ENCODE peak calls at places on chromosomes 6 and 20, in seven cellular contexts. K, Z, I, X, B, U and D are unnamed samples.

GRCh38 chr6:5967594-5967993 is 39.1 kb downstream of the NRN1 start:
- DNase-seq in X (no peak), K (no peak), U (no peak), B (no peak), Z (no peak), I (no peak), D (no peak)

GRCh38 chr6:81791756-81792155 is 39.3 kb upstream of the TENT5A start:
- DNase-seq in B (peak), I (no peak), Z (no peak), K (no peak), X (no peak), U (no peak), D (no peak)

GRCh38 chr6:79188885-79189505 is 45.5 kb downstream of the HMGN3 start:
- DNase-seq in X (no peak), U (peak), I (no peak), Z (peak), K (no peak), B (peak), D (no peak)

GRCh38 chr6:135191508-135192255 is 10.6 kb downstream of the MYB start:
- DNase-seq in I (no peak), U (no peak), X (no peak), Z (no peak), B (no peak), K (no peak), D (no peak)

GRCh38 chr6:105545947-105546710 is 143.2 kb upstream of the PREP start:
- DNase-seq in B (no peak), I (no peak), K (no peak), Z (peak), U (peak), X (no peak), D (no peak)

GRCh38 chr6:4962905-4963304 is 40.9 kb downstream of the RPP40 start:
- DNase-seq in B (no peak), Z (no peak), U (no peak), X (no peak), K (no peak), I (no peak), D (no peak)

GRCh38 chr20:23078994-23079364 is 7.1 kb downstream of the CD93 start:
- DNase-seq in X (no peak), K (peak), U (no peak), B (no peak), Z (no peak), I (no peak), D (no peak)

GRCh38 chr6:110999634-111000270 is 17.9 kb downstream of the RPF2 start:
- DNase-seq in U (peak), Z (peak), I (no peak), B (peak), X (no peak), K (peak), D (peak)

GRCh38 chr6:19356692-19357091 is 480.5 kb upstream of the ID4 start:
- DNase-seq in Z (no peak), K (no peak), X (no peak), U (peak), I (no peak), B (no peak), D (no peak)

GRCh38 chr6:26743157-26743821 is 83.7 kb upstream of the ZNF322 start:
- DNase-seq in I (no peak), X (peak), Z (peak), B (peak), U (peak), K (no peak), D (peak)

GRCh38 chr6:47792216-47792733 is 10.4 kb downstream of the OPN5 start:
- DNase-seq in U (no peak), B (no peak), K (no peak), X (no peak), Z (no peak), I (no peak), D (no peak)

GRCh38 chr6:137724495-137725211 is 142.4 kb upstream of the TNFAIP3 start:
- DNase-seq in X (peak), Z (no peak), U (no peak), K (no peak), B (no peak), I (no peak), D (no peak)

GRCh38 chr6:218153-219018 is 73.9 kb upstream of the DUSP22 start:
- DNase-seq in K (no peak), Z (no peak), I (no peak), B (no peak), U (no peak), X (no peak), D (no peak)

GRCh38 chr6:128518531-128519131 is 1.8 kb downstream of the PTPRK start:
- DNase-seq in Z (no peak), U (no peak), B (peak), K (no peak), X (no peak), I (no peak), D (no peak)

GRCh38 chr6:89310929-89311328 is 4.2 kb downstream of the GABRR2 start:
- DNase-seq in Z (no peak), B (no peak), U (peak), X (no peak), K (no peak), I (no peak), D (peak)

GRCh38 chr6:160055813-160056212 is 65.8 kb upstream of the SLC22A1 start:
- DNase-seq in U (no peak), B (no peak), X (no peak), K (no peak), Z (no peak), I (no peak), D (no peak)

GRCh38 chr6:143018955-143019354 is 41.7 kb upstream of the AIG1 start:
- DNase-seq in K (no peak), X (no peak), U (peak), B (no peak), Z (peak), I (no peak), D (no peak)

GRCh38 chr20:10659651-10660601 is 13.9 kb downstream of the JAG1 start:
- DNase-seq in K (peak), B (no peak), I (no peak), U (no peak), Z (no peak), X (no peak), D (no peak)

GRCh38 chr6:31718294-31718693 is 3.1 kb downstream of the LY6G6D start:
- DNase-seq in I (no peak), K (no peak), U (no peak), X (no peak), B (no peak), Z (no peak), D (no peak)

GRCh38 chr6:157272372-157272771 is 50.9 kb downstream of the TMEM242 start:
- DNase-seq in Z (no peak), X (no peak), I (no peak), K (no peak), U (no peak), B (no peak), D (no peak)

GRCh38 chr20:32034581-32035397 is 17.3 kb upstream of the HCK start:
- DNase-seq in K (no peak), B (no peak), I (no peak), U (no peak), X (no peak), Z (no peak), D (no peak)

GRCh38 chr20:32036252-32036651 is 15.8 kb upstream of the HCK start:
- DNase-seq in B (no peak), Z (no peak), U (no peak), X (no peak), K (no peak), I (no peak), D (no peak)

GRCh38 chr20:32037929-32038328 is 14.1 kb upstream of the HCK start:
- DNase-seq in Z (peak), X (no peak), U (peak), I (no peak), K (no peak), B (no peak), D (peak)

GRCh38 chr20:32036716-32037355 is 15.2 kb upstream of the HCK start:
- DNase-seq in U (no peak), K (no peak), Z (peak), X (no peak), I (no peak), B (no peak), D (peak)

GRCh38 chr20:32035398-32035852 is 16.6 kb upstream of the HCK start:
- DNase-seq in Z (no peak), B (no peak), K (no peak), X (no peak), U (no peak), I (no peak), D (no peak)
- TF ChIP-seq CTCF in Z (no peak), B (no peak), K (no peak), X (no peak), U (no peak), I (no peak), D (no peak)

GRCh38 chr20:43870484-43870883 is 44.2 kb upstream of the TOX2 start:
- DNase-seq in K (no peak), U (peak), B (no peak), I (no peak), X (no peak), Z (peak), D (peak)
- H3K4me3 ChIP-seq in K (no peak), U (no peak), B (no peak), I (no peak), X (no peak), Z (no peak), D (no peak)

GRCh38 chr20:63451821-63452220 is 20.6 kb downstream of the KCNQ2 start:
- DNase-seq in B (no peak), U (no peak), X (no peak), Z (no peak), I (no peak), K (no peak), D (no peak)

GRCh38 chr20:63455568-63455859 is 16.9 kb downstream of the KCNQ2 start:
- DNase-seq in U (no peak), K (no peak), Z (no peak), X (no peak), I (no peak), B (no peak), D (no peak)

GRCh38 chr20:63452341-63453028 is 20.0 kb downstream of the KCNQ2 start:
- DNase-seq in X (no peak), B (no peak), K (no peak), Z (no peak), U (no peak), I (no peak), D (no peak)

GRCh38 chr20:63454729-63455567 is 17.5 kb downstream of the KCNQ2 start:
- DNase-seq in K (no peak), X (no peak), I (no peak), B (no peak), Z (peak), U (no peak), D (no peak)

DNA sequence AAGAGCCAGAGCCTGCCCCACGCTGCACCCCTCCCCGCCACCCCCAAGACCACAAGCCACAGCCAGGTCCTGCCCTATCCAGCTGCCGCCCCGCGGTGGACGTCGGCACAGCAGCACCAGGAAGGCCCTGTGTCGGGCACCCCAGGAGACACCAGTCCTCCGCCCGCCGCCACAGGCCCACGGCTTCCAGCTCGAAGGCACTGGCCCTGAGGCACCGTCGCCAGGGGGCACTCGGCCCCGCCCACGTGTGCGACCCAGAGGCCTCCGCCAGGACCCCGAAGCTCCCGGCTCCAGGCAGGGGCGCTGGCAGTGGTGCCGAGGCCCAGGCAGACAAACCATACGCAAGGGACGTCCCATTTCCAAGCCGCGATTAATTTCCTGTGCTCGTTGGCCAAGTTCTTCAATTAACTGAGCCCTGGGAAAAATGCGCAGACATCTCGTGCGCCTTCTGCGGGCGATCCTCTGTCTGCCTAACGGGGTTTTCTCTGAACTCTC is 19.4 kb downstream of the KCNQ2 start:
- DNase-seq in X (no peak), U (no peak), I (no peak), B (no peak), K (peak), Z (peak), D (no peak)
- TF ChIP-seq CTCF in X (no peak), U (no peak), I (no peak), B (no peak), K (peak), Z (peak), D (no peak)

DNA sequence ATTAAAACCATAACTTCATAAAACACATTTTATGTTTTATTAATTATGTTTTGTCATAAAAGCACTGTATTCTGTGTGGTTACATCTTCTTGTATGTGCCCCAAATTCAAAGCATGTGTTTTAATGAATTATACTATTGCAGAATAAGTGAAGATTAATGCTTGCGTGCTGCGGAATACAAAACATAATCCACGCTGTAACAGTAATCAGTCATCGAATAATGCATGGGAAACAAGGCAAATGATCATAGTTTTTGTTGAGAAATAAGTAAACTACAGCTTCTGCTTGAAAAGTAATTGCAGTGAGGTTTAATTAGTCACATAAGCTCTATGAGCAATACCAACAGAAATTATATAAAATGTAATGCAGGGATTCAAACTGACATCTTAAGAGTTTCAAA is 459.1 kb upstream of the SOX4 start:
- DNase-seq in Z (no peak), I (no peak), U (no peak), X (no peak), B (no peak), K (no peak), D (no peak)
- H3K4me3 ChIP-seq in Z (no peak), I (no peak), U (no peak), X (no peak), B (no peak), K (no peak), D (no peak)

DNA sequence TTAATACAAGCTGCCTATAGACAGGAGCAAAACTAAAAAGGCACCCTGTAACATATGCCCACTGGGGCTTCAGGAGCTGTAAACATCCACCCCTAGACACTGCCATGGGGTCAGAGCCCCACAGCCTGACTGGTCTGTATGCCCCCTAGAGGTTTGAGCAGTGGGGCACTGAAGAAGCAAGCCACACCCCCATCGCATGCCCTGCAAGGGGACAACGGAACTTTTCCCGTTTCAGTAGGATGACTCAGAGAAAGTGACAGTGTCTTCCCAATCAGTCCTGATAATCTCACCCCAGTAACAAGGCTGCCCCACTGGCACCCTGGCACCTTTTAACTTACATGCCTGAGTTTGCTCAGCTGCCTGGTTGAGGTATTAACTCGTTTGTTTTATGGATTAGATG is 35.9 kb downstream of the BEND3 start:
- DNase-seq in X (no peak), I (no peak), K (peak), Z (no peak), U (no peak), B (no peak), D (no peak)
- TF ChIP-seq CTCF in X (no peak), I (no peak), K (peak), Z (no peak), U (no peak), B (no peak), D (no peak)

GRCh38 chr20:51768759-51769517 is 748 bp upstream of the ATP9A start:
- DNase-seq in B (peak), K (no peak), X (no peak), U (peak), Z (peak), I (no peak), D (no peak)

GRCh38 chr20:51769941-51770615 is 1.9 kb upstream of the ATP9A start:
- DNase-seq in B (peak), U (no peak), I (no peak), Z (no peak), K (no peak), X (no peak), D (no peak)

GRCh38 chr20:51767867-51768758 is at the start of gene ATP9A:
- DNase-seq in K (no peak), I (no peak), U (peak), Z (peak), B (no peak), X (peak), D (no peak)

GRCh38 chr20:51763965-51764602 is 4.1 kb downstream of the ATP9A start:
- DNase-seq in U (peak), K (no peak), I (no peak), Z (peak), B (no peak), X (no peak), D (no peak)

DNA sequence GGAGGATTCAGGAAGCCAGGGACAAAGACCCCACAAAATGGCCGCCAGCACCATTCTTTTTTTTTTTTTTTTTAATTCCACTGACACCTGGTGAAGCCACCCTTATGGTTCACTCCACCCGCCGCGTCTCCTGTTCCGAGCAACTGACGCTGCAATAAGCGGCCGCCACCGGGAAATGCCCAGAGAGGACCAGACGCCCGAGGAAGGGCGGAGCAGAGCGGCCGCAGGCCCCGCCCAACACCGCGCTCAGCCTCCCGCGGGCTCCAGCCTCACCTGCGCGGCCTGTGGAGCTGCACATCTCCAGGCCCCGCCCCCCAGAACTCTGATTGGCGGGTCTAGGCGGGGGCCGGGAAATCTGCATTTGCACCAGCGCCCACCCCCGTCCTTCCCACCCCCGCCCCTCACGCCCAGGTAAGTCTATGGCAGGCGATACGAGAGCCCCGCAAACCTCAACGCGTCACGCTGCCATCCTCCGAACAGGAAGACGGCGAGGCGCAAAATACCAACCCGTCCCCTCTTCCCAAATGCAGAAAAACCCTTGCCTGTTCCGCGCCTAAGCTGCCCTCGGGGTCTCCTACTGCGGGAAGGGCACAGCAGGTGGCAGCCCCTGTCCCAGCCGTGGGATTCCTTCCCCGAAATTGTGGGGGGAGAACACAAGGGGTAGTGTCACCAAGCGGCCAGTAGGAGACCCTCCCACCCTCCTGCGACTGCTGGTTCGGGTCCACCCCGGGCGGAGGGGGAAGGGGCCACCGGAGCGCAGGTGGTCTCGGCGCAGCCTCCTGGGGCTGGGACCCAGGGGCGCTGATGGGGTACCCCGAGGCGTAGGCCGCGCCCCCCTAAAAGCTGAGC is 948 bp downstream of the ATP9A start:
- DNase-seq in X (peak), U (peak), K (peak), I (peak), Z (peak), B (peak), D (no peak)
- H3K4me3 ChIP-seq in X (peak), U (peak), K (peak), I (peak), Z (peak), B (peak), D (peak)

DNA sequence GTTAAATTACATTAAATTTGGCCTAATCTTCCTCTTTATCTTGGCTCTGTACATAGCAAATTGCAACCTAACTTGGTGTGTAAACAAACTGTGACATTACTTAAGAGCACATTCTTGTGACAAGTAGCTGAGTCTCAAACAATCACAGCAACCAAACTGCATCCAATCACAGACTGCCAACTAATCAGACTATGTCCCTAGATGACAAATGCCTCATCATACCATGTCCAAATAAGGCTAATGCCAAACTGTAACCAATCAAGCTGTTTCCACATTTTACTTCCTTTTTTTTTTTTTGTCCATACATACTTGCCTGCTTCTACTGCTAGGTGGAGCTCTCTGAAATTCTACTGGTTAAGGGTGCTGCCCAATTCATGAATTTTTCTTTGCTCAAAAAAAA is 209.0 kb downstream of the BMP2 start:
- DNase-seq in Z (no peak), K (no peak), I (no peak), B (no peak), U (peak), X (no peak), D (no peak)
- TF ChIP-seq CTCF in Z (no peak), K (no peak), I (no peak), B (no peak), U (no peak), X (no peak), D (no peak)